ENCODE peak calls at places on chromosomes 2 and 18, in four cellular contexts. H is glutamatergic neuron, R is epithelial cell of esophagus, N is heart right ventricle. J is an unnamed sample.

GRCh38 chr2:233867993-233868532 is at the start of gene MSL3B:
- DNase-seq in N (no peak), H (peak; percentile 63), R (peak; percentile 55), J (peak; percentile 48)

GRCh38 chr2:190407246-190407661 is 901 bp upstream of the MFSD6 start:
- DNase-seq in R (no peak), H (no peak), N (no peak), J (no peak)

GRCh38 chr18:50275503-50276036 is 5.8 kb downstream of the MBD1 start:
- DNase-seq in R (no peak), H (no peak), N (no peak), J (no peak)

GRCh38 chr18:48621240-48621639 is 82.4 kb downstream of the CTIF start:
- DNase-seq in R (peak; percentile 74), N (no peak), H (no peak), J (no peak)

GRCh38 chr2:10537522-10538195 is 89.5 kb upstream of the ODC1 start:
- DNase-seq in N (no peak), R (no peak), H (no peak), J (no peak)

GRCh38 chr2:5660591-5660990 is 31.6 kb upstream of the SOX11 start:
- DNase-seq in N (no peak), H (no peak), R (no peak), J (no peak)

GRCh38 chr2:183995632-183996031 is 602.7 kb upstream of the ZNF804A start:
- DNase-seq in N (no peak), H (no peak), R (peak; percentile 26), J (no peak)

GRCh38 chr2:62458206-62459035 is 47.6 kb downstream of the TMEM17 start:
- DNase-seq in H (no peak), R (peak; percentile 66), N (no peak), J (no peak)

GRCh38 chr2:45192991-45193390 is 183.7 kb upstream of the SIX2 start:
- DNase-seq in H (no peak), N (no peak), R (no peak), J (no peak)

GRCh38 chr2:105737980-105738657 is 6.6 kb upstream of the NCK2 start:
- DNase-seq in R (peak; percentile 45), H (no peak), N (no peak), J (no peak)

GRCh38 chr2:47249931-47250330 is 94.8 kb upstream of the STPG4 start:
- DNase-seq in R (no peak), H (no peak), N (no peak), J (no peak)

GRCh38 chr2:181678033-181678586 is 2.2 kb downstream of the NEUROD1 start:
- DNase-seq in R (peak; percentile 85), H (peak; percentile 43), N (peak; percentile 70), J (peak; percentile 87)

GRCh38 chr2:215171151-215171550 is 32.7 kb upstream of the ABCA12 start:
- DNase-seq in R (no peak), N (no peak), H (no peak), J (no peak)

GRCh38 chr2:86358982-86359381 is 21.6 kb upstream of the REEP1 start:
- DNase-seq in N (no peak), H (no peak), R (no peak), J (no peak)

GRCh38 chr2:216584112-216584511 is 49.1 kb upstream of the IGFBP2 start:
- DNase-seq in N (no peak), R (no peak), H (no peak), J (no peak)

GRCh38 chr2:37588316-37588777 is 83.1 kb downstream of the CDC42EP3 start:
- DNase-seq in R (peak; percentile 86), H (no peak), N (no peak), J (no peak)

GRCh38 chr2:134381141-134381540 is 127.3 kb downstream of the MGAT5 start:
- DNase-seq in N (no peak), H (no peak), R (no peak), J (no peak)

GRCh38 chr2:134375935-134376334 is 122.1 kb downstream of the MGAT5 start:
- DNase-seq in N (no peak), R (peak; percentile 71), H (peak; percentile 35), J (no peak)

GRCh38 chr2:134379722-134380121 is 125.8 kb downstream of the MGAT5 start:
- DNase-seq in H (no peak), N (no peak), R (no peak), J (no peak)

GRCh38 chr2:134377730-134378129 is 123.9 kb downstream of the MGAT5 start:
- DNase-seq in H (no peak), N (no peak), R (peak; percentile 25), J (no peak)

GRCh38 chr2:134379293-134379692 is 125.4 kb downstream of the MGAT5 start:
- DNase-seq in R (no peak), H (no peak), N (no peak), J (no peak)
- TF ChIP-seq CTCF in R (no peak), H (no peak), N (no peak), J (no peak)

DNA sequence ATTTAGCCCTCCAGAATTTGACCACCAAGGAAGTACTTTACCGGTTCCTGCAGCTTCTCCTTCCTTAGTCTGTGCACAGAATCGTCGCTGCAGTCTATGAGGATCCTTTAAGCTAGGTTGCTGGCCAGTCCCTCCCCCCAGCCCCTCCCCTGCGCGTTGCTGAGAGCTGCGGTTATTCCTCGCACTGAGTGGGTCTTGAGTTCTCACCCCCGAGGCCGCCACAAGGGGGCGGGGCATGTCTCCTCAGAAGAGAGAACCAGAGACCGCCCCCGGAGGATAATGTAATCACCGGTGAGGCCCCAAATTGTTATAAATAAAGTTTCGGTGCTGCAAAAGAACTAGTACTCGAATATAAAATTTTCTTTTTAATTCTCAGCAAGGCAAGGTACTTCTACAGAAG is 1184.9 kb upstream of the CDH2 start:
- DNase-seq in N (no peak), H (peak; percentile 18), R (no peak), J (no peak)
- TF ChIP-seq CTCF in N (no peak), H (no peak), R (no peak), J (no peak)

GRCh38 chr18:78984941-78985784 is 5.5 kb downstream of the SALL3 start:
- DNase-seq in R (peak; percentile 51), N (no peak), H (peak; percentile 67), J (peak; percentile 45)
- TF ChIP-seq CTCF in R (peak; percentile 47), N (peak; percentile 4), H (peak; percentile 47), J (no peak)

GRCh38 chr18:45341454-45341853 is 273.8 kb upstream of the SLC14A2 start:
- DNase-seq in H (no peak), R (no peak), N (no peak), J (no peak)
- TF ChIP-seq CTCF in H (peak; percentile 21), R (no peak), N (no peak), J (peak; percentile 40)

GRCh38 chr2:56287508-56287907 is 103.7 kb downstream of the CCDC85A start:
- DNase-seq in N (no peak), H (no peak), R (no peak), J (no peak)

GRCh38 chr2:56287974-56288373 is 104.2 kb downstream of the CCDC85A start:
- DNase-seq in H (no peak), N (no peak), R (peak; percentile 6), J (no peak)

GRCh38 chr2:56291711-56292110 is 107.9 kb downstream of the CCDC85A start:
- DNase-seq in R (no peak), N (no peak), H (no peak), J (no peak)

GRCh38 chr2:56286936-56287335 is 103.1 kb downstream of the CCDC85A start:
- DNase-seq in H (no peak), R (no peak), N (no peak), J (no peak)

GRCh38 chr2:56288863-56289580 is 105.2 kb downstream of the CCDC85A start:
- DNase-seq in R (no peak), N (no peak), H (no peak), J (no peak)
- TF ChIP-seq CTCF in R (peak; percentile 14), N (peak; percentile 44), H (no peak), J (no peak)

DNA sequence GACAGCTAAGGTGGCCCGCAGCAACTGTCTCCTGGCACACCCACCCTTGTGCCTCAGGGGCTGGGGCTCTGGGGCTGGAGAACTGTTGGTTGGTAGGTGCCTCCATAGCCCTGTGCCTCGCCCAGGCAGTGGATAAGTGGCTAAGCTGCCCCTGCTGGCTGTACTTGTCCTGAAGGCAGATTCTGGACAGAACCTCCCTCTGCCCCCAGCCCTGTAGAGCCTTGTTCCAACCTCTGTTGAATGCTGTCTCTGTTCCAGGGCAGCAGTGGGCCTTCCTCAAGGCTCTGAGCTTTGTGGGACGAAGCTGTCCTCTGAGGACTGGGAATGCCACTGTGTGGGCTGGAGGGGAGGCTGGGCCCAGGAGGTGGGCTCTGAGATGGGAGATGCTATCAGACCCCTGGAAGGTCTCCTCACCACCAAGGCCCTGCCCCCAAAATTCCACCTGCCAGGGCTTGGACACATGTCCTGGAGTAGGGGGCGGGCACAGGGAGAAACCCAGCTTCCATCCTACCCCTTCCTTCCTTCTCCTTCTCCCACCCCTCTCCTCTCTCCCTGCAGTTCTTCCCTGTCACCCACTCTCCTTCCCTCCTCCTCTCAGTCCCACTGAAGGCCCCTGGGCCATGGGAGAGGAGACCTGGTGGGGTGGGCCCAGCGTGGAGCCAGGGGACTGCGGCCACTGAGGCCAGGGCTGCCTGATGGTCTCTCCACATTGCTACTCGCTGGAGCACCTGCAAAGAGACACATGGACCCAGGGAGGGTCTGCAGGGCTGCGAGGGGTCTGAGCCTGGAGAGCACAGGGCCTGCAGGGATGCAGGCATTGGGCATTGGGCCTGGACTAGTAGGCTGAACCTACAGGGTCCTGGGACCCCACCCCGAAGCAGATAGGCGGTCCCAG is 1.7 kb upstream of the PDCD1 start:
- DNase-seq in N (no peak), H (peak; percentile 22), R (no peak), J (no peak)
- TF ChIP-seq CTCF in N (no peak), H (no peak), R (no peak), J (no peak)

GRCh38 chr2:219596954-219597551 is 604 bp upstream of the STK11IP start:
- DNase-seq in H (no peak), R (no peak), N (no peak), J (no peak)

GRCh38 chr2:219597552-219598307 is at the start of gene STK11IP:
- DNase-seq in N (peak; percentile 98), R (peak; percentile 97), H (peak; percentile 96), J (peak; percentile 90)

GRCh38 chr2:219592721-219593120 is 4.9 kb upstream of the STK11IP start:
- DNase-seq in H (no peak), N (no peak), R (no peak), J (no peak)

GRCh38 chr2:219593154-219593553 is 4.5 kb upstream of the STK11IP start:
- DNase-seq in N (no peak), R (no peak), H (no peak), J (no peak)

DNA sequence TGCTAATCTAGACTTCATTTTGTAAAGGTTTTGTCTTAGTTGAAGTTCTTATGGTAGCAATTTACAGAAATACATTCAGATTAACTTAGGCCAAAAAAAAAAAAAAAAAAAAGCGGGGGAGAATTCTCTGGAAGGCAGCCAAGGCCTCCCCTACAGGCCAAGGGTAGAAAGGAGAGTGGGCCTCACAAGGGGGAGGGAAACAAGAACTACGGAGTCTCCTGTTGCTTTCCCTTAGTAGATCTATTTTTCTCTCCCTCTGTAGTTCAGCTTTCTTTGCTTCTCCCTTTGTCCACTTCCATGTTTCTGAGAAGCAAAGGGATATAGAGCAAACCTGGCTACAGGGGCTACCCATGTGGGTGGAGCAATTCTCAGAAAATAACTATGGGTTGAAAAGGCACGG is 2.4 kb upstream of the STK11IP start:
- DNase-seq in N (no peak), R (no peak), H (no peak), J (no peak)
- TF ChIP-seq CTCF in N (no peak), R (no peak), H (no peak), J (no peak)

GRCh38 chr18:47601608-47602272 is 328.7 kb downstream of the SMAD2 start:
- DNase-seq in N (no peak), R (no peak), H (no peak), J (no peak)
- TF ChIP-seq CTCF in N (no peak), R (no peak), H (no peak), J (no peak)